ENCODE peak calls at places on chromosomes 13 and 19, in five cellular contexts. M, O, U, Q and W are unnamed samples.

GRCh38 chr19:37251308-37252229 is 33.6 kb downstream of the ZNF383 start:
- DNase-seq in Q (no peak), U (peak), M (no peak), O (peak), W (no peak)

GRCh38 chr19:33780746-33781145 is 15.9 kb upstream of the KCTD15 start:
- DNase-seq in M (no peak), O (no peak), Q (no peak), U (no peak), W (no peak)

GRCh38 chr19:622666-623065 is 10.7 kb downstream of the POLRMT start:
- DNase-seq in U (no peak), O (no peak), Q (no peak), M (no peak), W (no peak)

GRCh38 chr19:28023064-28023463 is 1189.9 kb downstream of the UQCRFS1 start:
- DNase-seq in O (no peak), Q (no peak), M (no peak), U (no peak), W (no peak)

GRCh38 chr19:48873476-48874308 is 1.5 kb downstream of the PPP1R15A start:
- DNase-seq in U (no peak), O (no peak), M (peak), Q (no peak), W (peak)

GRCh38 chr13:90389537-90389936 is 958.0 kb upstream of the MIR17HG start:
- DNase-seq in Q (no peak), M (no peak), O (no peak), U (no peak), W (no peak)

GRCh38 chr13:80824231-80824630 is 483.3 kb upstream of the SPRY2 start:
- DNase-seq in Q (no peak), O (no peak), U (no peak), M (no peak), W (no peak)

GRCh38 chr19:19068659-19069509 is 5.1 kb downstream of the SLC25A42 start:
- DNase-seq in O (no peak), Q (no peak), M (no peak), U (no peak), W (no peak)

GRCh38 chr19:20078696-20079095 is 896 bp downstream of the ZNF90 start:
- DNase-seq in U (no peak), O (peak), Q (peak), M (peak), W (no peak)

GRCh38 chr19:41935781-41936415 is 7.6 kb upstream of the ERFL start:
- DNase-seq in Q (no peak), U (no peak), M (no peak), O (no peak), W (no peak)

GRCh38 chr19:42407085-42407815 is 17.2 kb upstream of the CNFN start:
- DNase-seq in M (no peak), Q (no peak), U (no peak), O (no peak), W (no peak)

GRCh38 chr13:87084192-87084591 is 587.0 kb upstream of the SLITRK5 start:
- DNase-seq in M (no peak), O (no peak), U (no peak), Q (peak), W (no peak)

GRCh38 chr19:50784710-50785109 is 5.5 kb upstream of the ACP4 start:
- DNase-seq in U (no peak), O (no peak), Q (no peak), M (no peak), W (no peak)
- H3K27ac ChIP-seq in U (no peak), O (no peak), Q (no peak), M (no peak), W (no peak)

GRCh38 chr13:73324842-73325241 is 266.0 kb downstream of the KLF5 start:
- DNase-seq in U (no peak), Q (no peak), M (no peak), O (no peak), W (no peak)

GRCh38 chr13:73323615-73324014 is 264.8 kb downstream of the KLF5 start:
- DNase-seq in U (no peak), O (no peak), Q (no peak), M (no peak), W (no peak)

GRCh38 chr13:73325351-73326214 is 266.8 kb downstream of the KLF5 start:
- DNase-seq in Q (no peak), U (no peak), O (no peak), M (no peak), W (no peak)

GRCh38 chr13:73327579-73327978 is 268.8 kb downstream of the KLF5 start:
- DNase-seq in M (no peak), Q (no peak), U (no peak), O (no peak), W (no peak)

GRCh38 chr13:73326215-73326558 is 267.4 kb downstream of the KLF5 start:
- DNase-seq in M (no peak), U (no peak), O (no peak), Q (no peak), W (no peak)
- H3K27ac ChIP-seq in M (no peak), U (no peak), O (no peak), Q (no peak), W (no peak)

GRCh38 chr13:30481241-30481760 is 15.6 kb upstream of the HMGB1 start:
- DNase-seq in O (no peak), Q (no peak), U (no peak), M (no peak), W (no peak)

GRCh38 chr13:30477346-30478235 is 11.9 kb upstream of the HMGB1 start:
- DNase-seq in O (no peak), Q (peak), U (no peak), M (no peak), W (no peak)

GRCh38 chr13:30479154-30479553 is 13.4 kb upstream of the HMGB1 start:
- DNase-seq in Q (no peak), O (no peak), U (no peak), M (no peak), W (no peak)

GRCh38 chr13:30480292-30480947 is 14.7 kb upstream of the HMGB1 start:
- DNase-seq in Q (no peak), U (no peak), M (no peak), O (no peak), W (no peak)

GRCh38 chr13:30479590-30480219 is 14.0 kb upstream of the HMGB1 start:
- DNase-seq in O (no peak), U (no peak), Q (no peak), M (no peak), W (no peak)
- H3K27ac ChIP-seq in O (no peak), U (no peak), Q (no peak), M (no peak), W (no peak)

GRCh38 chr13:98915563-98916348 is 62.1 kb downstream of the DOCK9 start:
- DNase-seq in Q (no peak), O (no peak), M (no peak), U (no peak), W (no peak)

GRCh38 chr13:98906746-98907502 is 70.9 kb downstream of the DOCK9 start:
- DNase-seq in O (no peak), U (no peak), M (no peak), Q (no peak), W (no peak)

GRCh38 chr13:98912846-98913245 is 65.0 kb downstream of the DOCK9 start:
- DNase-seq in M (no peak), U (no peak), Q (no peak), O (no peak), W (no peak)

GRCh38 chr13:98909016-98909415 is 68.8 kb downstream of the DOCK9 start:
- DNase-seq in U (no peak), O (peak), Q (no peak), M (no peak), W (no peak)

GRCh38 chr13:98910501-98910951 is 67.3 kb downstream of the DOCK9 start:
- DNase-seq in O (peak), U (no peak), Q (no peak), M (no peak), W (no peak)
- H3K27ac ChIP-seq in O (peak), U (peak), Q (no peak), M (peak), W (no peak)